ENCODE peak calls at places on chromosome 20, in six cellular contexts. One of them, this sample, is unnamed.

GRCh38 chr20:59571591-59572314 is 32.6 kb upstream of the PHACTR3 start:
- DNase-seq in K562: peak; percentile 59
- DNase-seq in tibial artery: peak; percentile 75
- DNase-seq in cardiac muscle cell: peak; percentile 59
- DNase-seq in hepatocyte: peak; percentile 81
- DNase-seq in CD8-positive, alpha-beta T cell: peak; percentile 52
- DNase-seq in this sample: peak; percentile 62

GRCh38 chr20:53708129-53708968 is 114.7 kb upstream of the ZNF217 start:
- DNase-seq in hepatocyte: peak; percentile 28
- DNase-seq in tibial artery: no peak
- DNase-seq in K562: no peak
- DNase-seq in cardiac muscle cell: no peak
- DNase-seq in CD8-positive, alpha-beta T cell: no peak
- DNase-seq in this sample: no peak

GRCh38 chr20:18507218-18508191 is at the start of gene SEC23B:
- DNase-seq in tibial artery: peak; percentile 97
- DNase-seq in cardiac muscle cell: peak; percentile 98
- DNase-seq in K562: peak; percentile 95
- DNase-seq in CD8-positive, alpha-beta T cell: peak; percentile 99
- DNase-seq in hepatocyte: peak; percentile 97
- DNase-seq in this sample: peak; percentile 94

GRCh38 chr20:21719592-21720214 is 14.2 kb downstream of the PAX1 start:
- DNase-seq in tibial artery: no peak
- DNase-seq in CD8-positive, alpha-beta T cell: no peak
- DNase-seq in K562: peak; percentile 53
- DNase-seq in hepatocyte: peak; percentile 81
- DNase-seq in cardiac muscle cell: peak; percentile 76
- DNase-seq in this sample: no peak

GRCh38 chr20:16621435-16622141 is 48.3 kb upstream of the KIF16B start:
- DNase-seq in CD8-positive, alpha-beta T cell: no peak
- DNase-seq in hepatocyte: no peak
- DNase-seq in tibial artery: no peak
- DNase-seq in K562: peak; percentile 8
- DNase-seq in cardiac muscle cell: no peak
- DNase-seq in this sample: no peak

GRCh38 chr20:49567421-49568256 is at the start of gene PTGIS:
- DNase-seq in hepatocyte: peak; percentile 73
- DNase-seq in CD8-positive, alpha-beta T cell: no peak
- DNase-seq in K562: no peak
- DNase-seq in tibial artery: no peak
- DNase-seq in cardiac muscle cell: peak; percentile 80
- DNase-seq in this sample: peak; percentile 51

GRCh38 chr20:50040432-50041237 is 57.9 kb downstream of the SNAI1 start:
- DNase-seq in tibial artery: no peak
- DNase-seq in hepatocyte: no peak
- DNase-seq in cardiac muscle cell: no peak
- DNase-seq in K562: no peak
- DNase-seq in CD8-positive, alpha-beta T cell: no peak
- DNase-seq in this sample: no peak

GRCh38 chr20:62336775-62337557 is 30.1 kb downstream of the LAMA5 start:
- DNase-seq in cardiac muscle cell: no peak
- DNase-seq in tibial artery: no peak
- DNase-seq in K562: no peak
- DNase-seq in hepatocyte: no peak
- DNase-seq in CD8-positive, alpha-beta T cell: peak; percentile 18
- DNase-seq in this sample: no peak

GRCh38 chr20:7841967-7842301 is 98.3 kb downstream of the HAO1 start:
- DNase-seq in cardiac muscle cell: no peak
- DNase-seq in CD8-positive, alpha-beta T cell: no peak
- DNase-seq in K562: no peak
- DNase-seq in hepatocyte: peak; percentile 38
- DNase-seq in tibial artery: no peak
- DNase-seq in this sample: peak; percentile 49

GRCh38 chr20:11302436-11302835 is 615.3 kb upstream of the BTBD3 start:
- DNase-seq in K562: no peak
- DNase-seq in hepatocyte: no peak
- DNase-seq in tibial artery: no peak
- DNase-seq in cardiac muscle cell: no peak
- DNase-seq in CD8-positive, alpha-beta T cell: no peak
- DNase-seq in this sample: no peak

GRCh38 chr20:63876489-63877036 is 11.5 kb downstream of the TPD52L2 start:
- DNase-seq in K562: no peak
- DNase-seq in tibial artery: no peak
- DNase-seq in hepatocyte: no peak
- DNase-seq in cardiac muscle cell: no peak
- DNase-seq in CD8-positive, alpha-beta T cell: no peak
- DNase-seq in this sample: no peak

GRCh38 chr20:11814276-11814675 is 103.4 kb upstream of the BTBD3 start:
- DNase-seq in hepatocyte: no peak
- DNase-seq in K562: no peak
- DNase-seq in cardiac muscle cell: no peak
- DNase-seq in tibial artery: no peak
- DNase-seq in CD8-positive, alpha-beta T cell: no peak
- DNase-seq in this sample: no peak

GRCh38 chr20:5918856-5919633 is 31.3 kb downstream of the TRMT6 start:
- DNase-seq in CD8-positive, alpha-beta T cell: no peak
- DNase-seq in cardiac muscle cell: no peak
- DNase-seq in hepatocyte: no peak
- DNase-seq in K562: no peak
- DNase-seq in tibial artery: no peak
- DNase-seq in this sample: no peak

GRCh38 chr20:37335642-37336368 is 10.1 kb upstream of the SRC start:
- DNase-seq in hepatocyte: no peak
- DNase-seq in tibial artery: no peak
- DNase-seq in K562: peak; percentile 45
- DNase-seq in cardiac muscle cell: no peak
- DNase-seq in CD8-positive, alpha-beta T cell: no peak
- DNase-seq in this sample: peak; percentile 31

GRCh38 chr20:6767536-6768227 is at the start of gene BMP2:
- DNase-seq in cardiac muscle cell: peak; percentile 91
- DNase-seq in K562: peak; percentile 9
- DNase-seq in tibial artery: peak; percentile 68
- DNase-seq in hepatocyte: peak; percentile 91
- DNase-seq in CD8-positive, alpha-beta T cell: no peak
- DNase-seq in this sample: no peak

GRCh38 chr20:63835031-63835858 is 4.2 kb upstream of the ZBTB46 start:
- DNase-seq in tibial artery: peak; percentile 93
- DNase-seq in hepatocyte: peak; percentile 96
- DNase-seq in K562: peak; percentile 86
- DNase-seq in cardiac muscle cell: peak; percentile 99
- DNase-seq in CD8-positive, alpha-beta T cell: no peak
- DNase-seq in this sample: peak; percentile 93

GRCh38 chr20:49397525-49397924 is 84.9 kb downstream of the KCNB1 start:
- DNase-seq in hepatocyte: peak; percentile 59
- DNase-seq in CD8-positive, alpha-beta T cell: no peak
- DNase-seq in cardiac muscle cell: no peak
- DNase-seq in tibial artery: no peak
- DNase-seq in K562: peak; percentile 39
- DNase-seq in this sample: no peak

GRCh38 chr20:63432577-63433061 is 39.8 kb downstream of the KCNQ2 start:
- DNase-seq in K562: no peak
- DNase-seq in cardiac muscle cell: no peak
- DNase-seq in hepatocyte: no peak
- DNase-seq in tibial artery: no peak
- DNase-seq in CD8-positive, alpha-beta T cell: no peak
- DNase-seq in this sample: no peak

GRCh38 chr20:48019496-48019895 is 234.2 kb upstream of the SULF2 start:
- DNase-seq in hepatocyte: no peak
- DNase-seq in CD8-positive, alpha-beta T cell: no peak
- DNase-seq in cardiac muscle cell: no peak
- DNase-seq in K562: no peak
- DNase-seq in tibial artery: no peak
- DNase-seq in this sample: no peak

GRCh38 chr20:9225879-9226278 is 157.0 kb downstream of the PLCB4 start:
- DNase-seq in CD8-positive, alpha-beta T cell: no peak
- DNase-seq in cardiac muscle cell: peak; percentile 71
- DNase-seq in tibial artery: no peak
- DNase-seq in K562: peak; percentile 8
- DNase-seq in hepatocyte: no peak
- DNase-seq in this sample: no peak

GRCh38 chr20:23517719-23518118 is 26.8 kb downstream of the CST8 start:
- DNase-seq in K562: no peak
- DNase-seq in hepatocyte: no peak
- DNase-seq in tibial artery: no peak
- DNase-seq in CD8-positive, alpha-beta T cell: no peak
- DNase-seq in cardiac muscle cell: no peak
- DNase-seq in this sample: no peak

GRCh38 chr20:31516166-31516565 is 1.9 kb downstream of the HM13 start:
- DNase-seq in K562: no peak
- DNase-seq in hepatocyte: no peak
- DNase-seq in CD8-positive, alpha-beta T cell: no peak
- DNase-seq in cardiac muscle cell: no peak
- DNase-seq in tibial artery: no peak
- DNase-seq in this sample: no peak

GRCh38 chr20:37393863-37394542 is 48.1 kb downstream of the SRC start:
- DNase-seq in hepatocyte: no peak
- DNase-seq in CD8-positive, alpha-beta T cell: peak; percentile 2
- DNase-seq in cardiac muscle cell: no peak
- DNase-seq in tibial artery: no peak
- DNase-seq in K562: no peak
- DNase-seq in this sample: no peak

GRCh38 chr20:45374101-45374467 is 4.0 kb downstream of the TP53TG5 start:
- DNase-seq in tibial artery: no peak
- DNase-seq in hepatocyte: no peak
- DNase-seq in K562: no peak
- DNase-seq in cardiac muscle cell: no peak
- DNase-seq in CD8-positive, alpha-beta T cell: no peak
- DNase-seq in this sample: no peak
- TF ChIP-seq CTCF in tibial artery: no peak
- TF ChIP-seq CTCF in hepatocyte: no peak
- TF ChIP-seq CTCF in K562: no peak
- TF ChIP-seq CTCF in cardiac muscle cell: no peak
- TF ChIP-seq CTCF in CD8-positive, alpha-beta T cell: peak; percentile 60
- TF ChIP-seq CTCF in this sample: no peak

GRCh38 chr20:56422131-56422823 is 10.2 kb downstream of the CASS4 start:
- DNase-seq in cardiac muscle cell: no peak
- DNase-seq in K562: peak; percentile 82
- DNase-seq in CD8-positive, alpha-beta T cell: no peak
- DNase-seq in hepatocyte: no peak
- DNase-seq in tibial artery: peak; percentile 20
- DNase-seq in this sample: no peak
- H3K36me3 ChIP-seq in cardiac muscle cell: no peaks in the 10 kb centered on the region
- H3K36me3 ChIP-seq in K562: peaks cover 82% of the 10 kb centered on the region
- H3K36me3 ChIP-seq in CD8-positive, alpha-beta T cell: no peaks in the 10 kb centered on the region
- H3K36me3 ChIP-seq in hepatocyte: no peaks in the 10 kb centered on the region
- H3K36me3 ChIP-seq in tibial artery: no peaks in the 10 kb centered on the region
- H3K36me3 ChIP-seq in this sample: no peaks in the 10 kb centered on the region

GRCh38 chr20:1831606-1832005 is 63.6 kb upstream of the SIRPA start:
- DNase-seq in K562: no peak
- DNase-seq in cardiac muscle cell: no peak
- DNase-seq in hepatocyte: no peak
- DNase-seq in CD8-positive, alpha-beta T cell: no peak
- DNase-seq in tibial artery: no peak
- DNase-seq in this sample: no peak
- H3K4me1 ChIP-seq in K562: no peaks in the 10 kb centered on the region
- H3K4me1 ChIP-seq in cardiac muscle cell: peaks cover 8% of the 10 kb centered on the region
- H3K4me1 ChIP-seq in hepatocyte: peaks cover 11% of the 10 kb centered on the region
- H3K4me1 ChIP-seq in CD8-positive, alpha-beta T cell: no peaks in the 10 kb centered on the region
- H3K4me1 ChIP-seq in tibial artery: peaks cover 21% of the 10 kb centered on the region
- H3K4me1 ChIP-seq in this sample: no peaks in the 10 kb centered on the region

GRCh38 chr20:25254986-25255680 is 7.2 kb downstream of the PYGB start:
- DNase-seq in K562: no peak
- DNase-seq in CD8-positive, alpha-beta T cell: no peak
- DNase-seq in tibial artery: peak; percentile 86
- DNase-seq in hepatocyte: no peak
- DNase-seq in cardiac muscle cell: peak; percentile 16
- DNase-seq in this sample: no peak
- TF ChIP-seq CTCF in K562: no peak
- TF ChIP-seq CTCF in CD8-positive, alpha-beta T cell: no peak
- TF ChIP-seq CTCF in tibial artery: peak; percentile 17
- TF ChIP-seq CTCF in hepatocyte: no peak
- TF ChIP-seq CTCF in cardiac muscle cell: no peak
- TF ChIP-seq CTCF in this sample: no peak

GRCh38 chr20:35729283-35729807 is 12.7 kb downstream of the RBM39 start:
- DNase-seq in cardiac muscle cell: no peak
- DNase-seq in K562: no peak
- DNase-seq in hepatocyte: no peak
- DNase-seq in CD8-positive, alpha-beta T cell: no peak
- DNase-seq in tibial artery: no peak
- DNase-seq in this sample: no peak
- H3K36me3 ChIP-seq in cardiac muscle cell: peaks cover 89% of the 10 kb centered on the region
- H3K36me3 ChIP-seq in K562: peaks cover 98% of the 10 kb centered on the region
- H3K36me3 ChIP-seq in hepatocyte: peaks cover 6% of the 10 kb centered on the region
- H3K36me3 ChIP-seq in CD8-positive, alpha-beta T cell: peaks cover 80% of the 10 kb centered on the region
- H3K36me3 ChIP-seq in tibial artery: peaks cover 98% of the 10 kb centered on the region
- H3K36me3 ChIP-seq in this sample: no peaks in the 10 kb centered on the region

DNA sequence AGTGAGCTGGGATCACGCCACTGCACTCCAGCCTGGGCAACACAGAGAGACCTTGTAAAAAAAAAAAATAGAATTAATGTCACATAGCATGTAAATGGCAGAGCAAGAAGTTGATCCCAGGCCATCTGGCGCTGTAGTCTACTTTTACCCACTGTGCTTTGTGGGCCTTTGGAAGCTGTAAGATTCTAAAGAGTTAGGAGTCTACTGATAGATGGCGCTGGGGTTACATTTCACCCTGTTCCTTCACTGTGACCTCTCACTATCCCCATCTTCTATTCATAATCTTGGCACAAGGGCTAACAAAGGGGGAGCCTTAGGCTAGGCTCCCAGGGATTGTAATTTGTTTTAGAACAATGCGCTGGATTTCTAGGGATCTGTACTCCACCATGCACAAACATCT is 24.4 kb downstream of the SIRPD start:
- DNase-seq in K562: peak; percentile 4
- DNase-seq in tibial artery: no peak
- DNase-seq in cardiac muscle cell: no peak
- DNase-seq in CD8-positive, alpha-beta T cell: no peak
- DNase-seq in hepatocyte: no peak
- DNase-seq in this sample: no peak
- H3K4me1 ChIP-seq in K562: no peaks in the 10 kb centered on the region
- H3K4me1 ChIP-seq in tibial artery: no peaks in the 10 kb centered on the region
- H3K4me1 ChIP-seq in cardiac muscle cell: no peaks in the 10 kb centered on the region
- H3K4me1 ChIP-seq in CD8-positive, alpha-beta T cell: no peaks in the 10 kb centered on the region
- H3K4me1 ChIP-seq in hepatocyte: no peaks in the 10 kb centered on the region
- H3K4me1 ChIP-seq in this sample: no peaks in the 10 kb centered on the region

GRCh38 chr20:4151342-4151741 is 136.0 kb upstream of the RNF24 start:
- DNase-seq in K562: no peak
- DNase-seq in cardiac muscle cell: no peak
- DNase-seq in CD8-positive, alpha-beta T cell: no peak
- DNase-seq in hepatocyte: no peak
- DNase-seq in tibial artery: no peak
- DNase-seq in this sample: no peak
- TF ChIP-seq CTCF in K562: no peak
- TF ChIP-seq CTCF in cardiac muscle cell: no peak
- TF ChIP-seq CTCF in CD8-positive, alpha-beta T cell: no peak
- TF ChIP-seq CTCF in hepatocyte: no peak
- TF ChIP-seq CTCF in tibial artery: no peak
- TF ChIP-seq CTCF in this sample: no peak